ENCODE peak calls at places on chromosomes 3 and 15, in five cellular contexts. E is AG09309, A is mesothelial cell of epicardium, H is endothelial cell, G is cardiac fibroblast. I is an unnamed sample.
A peak's percentile ranks its signal among the peaks of the same experiment; 100 is the strongest.

GRCh38 chr3:115330406-115330805 is 183.3 kb upstream of the ZBTB20 start:
- DNase-seq in H (no peak), G (peak; percentile 76), A (no peak), E (no peak), I (peak; percentile 55)

GRCh38 chr3:52022323-52023100 is 26.8 kb upstream of the RPL29 start:
- DNase-seq in H (no peak), G (no peak), E (no peak), A (no peak), I (no peak)

GRCh38 chr15:34038404-34039179 is 412 bp downstream of the AVEN start:
- DNase-seq in H (peak; percentile 69), E (no peak), G (peak; percentile 74), A (peak; percentile 40), I (peak; percentile 84)

GRCh38 chr15:55846108-55846707 is 103.3 kb upstream of the PRTG start:
- DNase-seq in H (peak; percentile 70), G (peak; percentile 90), E (peak; percentile 64), A (no peak), I (peak; percentile 84)

GRCh38 chr3:12415014-12415653 is 69.1 kb upstream of the TSEN2 start:
- DNase-seq in A (no peak), E (no peak), G (no peak), H (no peak), I (no peak)

GRCh38 chr3:30688776-30689175 is 82.4 kb downstream of the TGFBR2 start:
- DNase-seq in H (no peak), A (no peak), G (peak; percentile 64), E (peak; percentile 1), I (no peak)

GRCh38 chr3:71008350-71008923 is 575.1 kb downstream of the FOXP1 start:
- DNase-seq in E (no peak), G (no peak), A (no peak), H (no peak), I (no peak)

GRCh38 chr3:195896361-195897080 is 11.8 kb downstream of the TNK2 start:
- DNase-seq in A (no peak), G (peak; percentile 79), H (no peak), E (peak; percentile 37), I (peak; percentile 23)

GRCh38 chr3:36372534-36372935 is 7.8 kb upstream of the STAC start:
- DNase-seq in A (no peak), H (no peak), E (no peak), G (peak; percentile 60), I (no peak)

GRCh38 chr3:72891053-72891855 is 3.4 kb downstream of the GXYLT2 start:
- DNase-seq in G (peak; percentile 96), E (peak; percentile 96), H (no peak), A (no peak), I (peak; percentile 59)

GRCh38 chr3:133211449-133211848 is 173.3 kb downstream of the TMEM108 start:
- DNase-seq in E (no peak), A (no peak), G (no peak), H (no peak), I (peak; percentile 90)

GRCh38 chr3:45689787-45690145 is 570 bp downstream of the SACM1L start:
- DNase-seq in A (no peak), E (no peak), H (no peak), G (no peak), I (no peak)

GRCh38 chr3:141699907-141700306 is 38.2 kb upstream of the RNF7 start:
- DNase-seq in E (no peak), A (no peak), G (peak; percentile 12), H (no peak), I (no peak)

GRCh38 chr3:22585504-22585903 is 617.6 kb upstream of the UBE2E2 start:
- DNase-seq in H (no peak), E (no peak), G (peak; percentile 42), A (no peak), I (no peak)

GRCh38 chr3:15797600-15798303 is at the start of gene ANKRD28:
- DNase-seq in H (peak; percentile 3), A (no peak), G (peak; percentile 98), E (peak; percentile 94), I (peak; percentile 75)

GRCh38 chr3:14358426-14359211 is 43.8 kb upstream of the SLC6A6 start:
- DNase-seq in G (no peak), H (no peak), A (peak; percentile 34), E (peak; percentile 27), I (no peak)

GRCh38 chr3:158330820-158331219 is 220.9 kb downstream of the RSRC1 start:
- DNase-seq in G (peak; percentile 35), E (no peak), H (no peak), A (no peak), I (peak; percentile 48)

GRCh38 chr3:159669024-159669476 is 319.6 kb upstream of the IL12A start:
- DNase-seq in E (peak; percentile 10), A (no peak), G (peak; percentile 61), H (no peak), I (peak; percentile 10)

GRCh38 chr3:89572261-89572660 is 464.8 kb downstream of the EPHA3 start:
- DNase-seq in E (no peak), H (no peak), A (no peak), G (peak; percentile 63), I (no peak)

GRCh38 chr3:17412950-17413530 is 329.4 kb downstream of the TBC1D5 start:
- DNase-seq in A (no peak), G (peak; percentile 78), H (peak; percentile 25), E (no peak), I (peak; percentile 60)

GRCh38 chr3:184563569-184563925 is 2.0 kb downstream of the EPHB3 start:
- DNase-seq in G (no peak), E (no peak), H (no peak), A (no peak), I (no peak)

GRCh38 chr3:64093825-64094712 is 70.8 kb upstream of the PSMD6 start:
- DNase-seq in H (no peak), G (no peak), A (no peak), E (no peak), I (no peak)

GRCh38 chr3:188185717-188186236 is 31.8 kb downstream of the LPP start:
- DNase-seq in G (no peak), E (no peak), A (no peak), H (no peak), I (no peak)

GRCh38 chr3:71119171-71119570 is 464.4 kb downstream of the FOXP1 start:
- DNase-seq in E (no peak), H (no peak), A (no peak), G (peak; percentile 47), I (no peak)

DNA sequence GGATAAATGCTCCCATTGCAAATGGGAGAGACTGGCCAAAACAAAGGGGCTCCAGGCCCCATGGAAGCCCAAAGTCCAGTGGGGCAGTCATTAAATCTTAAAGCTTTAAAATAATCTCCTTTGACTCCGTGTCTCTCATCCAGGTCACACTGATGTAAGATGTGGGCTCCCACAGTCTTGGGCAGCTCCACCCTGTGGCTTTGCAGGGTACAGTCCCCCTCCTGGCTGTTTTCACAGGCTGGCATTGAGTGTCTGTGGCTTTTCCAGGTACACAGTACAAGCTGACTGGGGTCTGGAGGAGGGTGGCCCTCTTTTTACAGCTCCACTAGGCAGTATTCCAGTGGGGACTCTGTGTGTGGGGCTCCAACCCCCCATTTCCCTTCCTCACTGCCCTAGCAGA is 45.9 kb downstream of the NIPA2 start:
- DNase-seq in G (no peak), E (no peak), A (no peak), H (no peak), I (no peak)
- TF ChIP-seq CTCF in G (no peak), E (no peak), A (no peak), H (no peak), I (peak; percentile 44)

DNA sequence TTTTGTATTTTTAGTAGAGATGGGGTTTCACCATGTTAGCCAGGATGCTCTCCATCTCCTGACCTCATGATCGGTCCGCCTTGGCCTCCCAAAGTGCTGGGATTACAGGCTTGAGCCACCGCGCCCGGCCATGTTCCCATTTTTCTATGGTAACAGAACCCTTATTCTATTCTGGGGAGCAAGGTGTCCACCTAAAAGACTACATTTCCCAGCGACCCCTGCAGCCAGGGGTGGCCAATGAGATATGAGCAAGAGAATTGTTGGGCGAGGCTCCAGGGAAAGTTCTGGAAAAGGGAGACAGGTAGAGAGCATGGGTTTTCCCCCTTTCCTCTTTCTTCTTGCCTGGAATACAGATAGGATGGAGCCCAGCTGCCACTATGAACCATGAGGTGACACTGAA is 96.9 kb downstream of the LINGO1 start:
- DNase-seq in A (no peak), H (no peak), E (no peak), G (no peak), I (no peak)
- TF ChIP-seq CTCF in A (no peak), H (no peak), E (no peak), G (no peak), I (no peak)

GRCh38 chr15:28915935-28916334 is 30.2 kb downstream of the APBA2 start:
- DNase-seq in H (no peak), A (no peak), G (no peak), E (no peak), I (no peak)

GRCh38 chr15:28917791-28918140 is 32.0 kb downstream of the APBA2 start:
- DNase-seq in G (no peak), H (no peak), A (no peak), E (no peak), I (no peak)

GRCh38 chr15:28919201-28919627 is 33.4 kb downstream of the APBA2 start:
- DNase-seq in G (no peak), H (no peak), A (no peak), E (no peak), I (no peak)

GRCh38 chr15:28919679-28920655 is 34.2 kb downstream of the APBA2 start:
- DNase-seq in H (no peak), A (no peak), G (no peak), E (no peak), I (no peak)

GRCh38 chr15:28918141-28918983 is 32.6 kb downstream of the APBA2 start:
- DNase-seq in E (no peak), H (peak; percentile 77), A (no peak), G (peak; percentile 25), I (no peak)
- TF ChIP-seq CTCF in E (no peak), H (peak; percentile 39), A (no peak), G (peak; percentile 15), I (no peak)

GRCh38 chr15:98650871-98651481 is 2.6 kb downstream of the IGF1R start:
- DNase-seq in A (no peak), G (peak; percentile 40), H (no peak), E (no peak), I (peak; percentile 17)

GRCh38 chr15:98648654-98649537 is 557 bp downstream of the IGF1R start:
- DNase-seq in A (no peak), H (peak; percentile 49), G (peak; percentile 56), E (no peak), I (peak; percentile 65)

GRCh38 chr15:98649996-98650870 is 1.9 kb downstream of the IGF1R start:
- DNase-seq in E (no peak), G (peak; percentile 38), H (peak; percentile 39), A (no peak), I (peak; percentile 48)

GRCh38 chr15:98647774-98648653 is at the start of gene IGF1R:
- DNase-seq in E (peak; percentile 41), A (peak; percentile 81), H (peak; percentile 95), G (peak; percentile 86), I (peak; percentile 96)

GRCh38 chr15:98649621-98649995 is 1.3 kb downstream of the IGF1R start:
- DNase-seq in H (peak; percentile 38), G (peak; percentile 29), A (no peak), E (no peak), I (peak; percentile 62)
- TF ChIP-seq CTCF in H (no peak), G (peak; percentile 25), A (no peak), E (peak; percentile 16), I (no peak)

GRCh38 chr15:48800811-48801460 is 9.9 kb downstream of the CEP152 start:
- DNase-seq in G (peak; percentile 78), A (no peak), H (no peak), E (no peak), I (peak; percentile 50)
- TF ChIP-seq CTCF in G (peak; percentile 36), A (peak; percentile 55), H (peak; percentile 57), E (peak; percentile 43), I (peak; percentile 70)